ENCODE peak calls at places on chromosomes 6 and 20, in four cellular contexts. E is ovary, R is upper lobe of right lung, V is progenitor cell of endocrine pancreas. T is an unnamed sample.

GRCh38 chr6:132300323-132300949 is 100.8 kb downstream of the MOXD1 start:
- DNase-seq in E (no peak), R (no peak), V (no peak), T (no peak)

GRCh38 chr6:49325901-49326300 is 137.2 kb downstream of the MMUT start:
- DNase-seq in E (no peak), R (no peak), V (no peak), T (no peak)

GRCh38 chr6:5786321-5787053 is 220.2 kb downstream of the NRN1 start:
- DNase-seq in E (no peak), R (no peak), V (no peak), T (no peak)

GRCh38 chr20:53963670-53964466 is 106.5 kb downstream of the BCAS1 start:
- DNase-seq in E (no peak), R (no peak), V (no peak), T (no peak)

GRCh38 chr6:63783096-63783495 is 147.5 kb downstream of the PHF3 start:
- DNase-seq in E (no peak), R (no peak), V (no peak), T (no peak)

GRCh38 chr6:158715330-158716311 is 65.8 kb downstream of the SYTL3 start:
- DNase-seq in E (no peak), R (peak), V (no peak), T (peak)

GRCh38 chr20:45958593-45958992 is 13.4 kb downstream of the ZNF335 start:
- DNase-seq in E (peak), R (peak), V (no peak), T (no peak)

GRCh38 chr6:107793193-107793592 is 30.9 kb downstream of the SCML4 start:
- DNase-seq in E (no peak), R (no peak), V (no peak), T (no peak)

GRCh38 chr6:52697903-52698302 is 27.0 kb downstream of the TMEM14A start:
- DNase-seq in E (no peak), R (no peak), V (no peak), T (no peak)

GRCh38 chr6:37323568-37323967 is 30.2 kb upstream of the RNF8 start:
- DNase-seq in E (no peak), R (no peak), V (no peak), T (no peak)

GRCh38 chr6:106825156-106825555 is 149.4 kb downstream of the CD24 start:
- DNase-seq in E (no peak), R (no peak), V (no peak), T (no peak)

GRCh38 chr20:23937303-23938117 is 51.1 kb downstream of the GGTLC1 start:
- DNase-seq in E (no peak), R (peak), V (peak), T (no peak)

GRCh38 chr6:126083875-126084274 is 97.5 kb downstream of the TRMT11 start:
- DNase-seq in E (no peak), R (no peak), V (no peak), T (no peak)

GRCh38 chr6:39765508-39766065 is 26.6 kb upstream of the DAAM2 start:
- DNase-seq in E (no peak), R (no peak), V (no peak), T (no peak)

GRCh38 chr6:1636971-1637871 is 27.5 kb downstream of the FOXC1 start:
- DNase-seq in E (no peak), R (no peak), V (no peak), T (no peak)

GRCh38 chr20:44442298-44443070 is 33.2 kb upstream of the TTPAL start:
- DNase-seq in E (peak), R (no peak), V (no peak), T (no peak)

GRCh38 chr6:48628316-48628715 is 517.3 kb upstream of the PTCHD4 start:
- DNase-seq in E (no peak), R (no peak), V (no peak), T (no peak)

GRCh38 chr6:29651413-29652197 is 5.3 kb upstream of the MOG start:
- DNase-seq in E (no peak), R (no peak), V (no peak), T (no peak)

GRCh38 chr20:57412347-57413029 is 21.3 kb downstream of the RBM38 start:
- DNase-seq in E (no peak), R (no peak), V (no peak), T (no peak)

GRCh38 chr20:47561175-47561574 is 59.5 kb downstream of the NCOA3 start:
- DNase-seq in E (no peak), R (no peak), V (no peak), T (no peak)

GRCh38 chr6:151440498-151440897 is 11.4 kb downstream of the RMND1 start:
- DNase-seq in E (no peak), R (no peak), V (no peak), T (no peak)

GRCh38 chr6:52512199-52512598 is 64.7 kb downstream of the TRAM2 start:
- DNase-seq in E (peak), R (no peak), V (no peak), T (no peak)

DNA sequence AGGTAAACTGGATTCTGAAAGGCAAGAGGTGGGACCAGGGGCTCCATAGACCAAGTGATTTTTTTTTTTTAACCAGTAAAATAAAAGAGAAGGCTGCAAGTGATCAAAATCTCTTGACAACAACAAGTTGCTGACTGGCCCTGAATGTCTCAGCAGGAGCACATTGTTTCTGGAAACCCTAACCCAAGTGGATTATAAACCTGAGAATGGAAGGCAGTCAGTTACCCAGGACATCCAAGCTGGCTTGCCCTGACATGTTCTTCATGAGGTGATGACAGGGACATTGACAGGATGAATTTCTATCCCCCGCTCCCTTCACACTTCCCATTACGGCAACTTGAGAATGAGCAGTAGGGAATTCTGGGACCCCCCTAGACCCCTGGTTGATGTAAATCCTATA is 49.6 kb upstream of the RIPOR2 start:
- DNase-seq in E (no peak), R (no peak), V (no peak), T (no peak)
- TF ChIP-seq CTCF in E (no peak), R (no peak), V (no peak), T (no peak)

GRCh38 chr6:114344971-114345274 is 2.1 kb upstream of the HS3ST5 start:
- DNase-seq in E (no peak), R (no peak), V (no peak), T (no peak)

GRCh38 chr6:114343782-114344144 is 940 bp upstream of the HS3ST5 start:
- DNase-seq in E (no peak), R (no peak), V (no peak), T (no peak)

GRCh38 chr6:114344216-114344970 is 1.6 kb upstream of the HS3ST5 start:
- DNase-seq in E (no peak), R (no peak), V (no peak), T (no peak)

GRCh38 chr6:114342086-114342825 is 567 bp downstream of the HS3ST5 start:
- DNase-seq in E (no peak), R (peak), V (peak), T (no peak)

DNA sequence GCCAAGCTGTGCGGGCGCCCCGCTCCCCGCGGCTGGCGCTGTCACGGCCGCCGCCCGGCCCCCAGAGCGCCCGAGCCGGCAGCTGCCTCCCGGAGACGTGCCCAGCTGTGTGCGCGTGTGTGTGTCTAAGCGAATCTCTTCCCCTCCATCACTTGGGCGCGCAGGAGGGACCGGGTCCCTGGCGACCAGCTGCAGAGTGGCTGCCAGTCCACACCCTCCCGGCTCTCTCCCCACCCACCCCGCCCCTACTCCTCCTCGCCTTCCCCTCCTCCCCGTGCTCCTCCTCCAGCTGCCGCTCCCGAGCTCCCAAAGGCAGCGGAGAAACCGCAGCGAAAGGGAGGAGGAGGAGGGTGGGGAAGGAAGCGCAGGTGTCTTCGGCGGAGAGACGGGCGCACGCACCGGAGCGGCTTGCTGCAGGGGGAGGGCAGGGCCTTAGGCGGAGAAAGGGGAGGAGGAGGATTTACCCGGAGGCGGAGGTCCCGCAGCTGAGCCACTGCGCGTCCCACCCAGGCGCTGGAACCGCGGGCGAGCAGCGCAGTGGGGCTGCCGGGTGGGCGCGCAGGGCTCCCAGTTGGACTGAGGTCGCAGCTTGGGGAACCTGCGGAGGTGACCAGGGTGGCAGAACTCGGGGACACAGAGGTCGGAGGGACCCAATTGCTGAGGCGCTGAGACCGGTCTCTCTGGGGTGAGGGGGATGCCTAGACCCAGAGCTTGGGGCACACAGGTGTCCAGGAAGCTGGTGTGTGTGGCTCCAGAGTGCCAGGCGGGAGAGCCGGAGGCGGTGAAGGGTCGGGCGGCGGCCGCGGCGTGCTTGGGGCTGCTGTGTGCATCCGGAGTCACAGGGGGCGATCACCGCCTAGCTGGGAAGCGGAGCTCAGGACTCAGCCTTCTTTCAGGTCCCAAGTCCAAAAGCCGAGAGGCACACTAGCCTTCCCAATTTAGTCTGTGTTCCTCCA is at the start of gene HS3ST5:
- DNase-seq in E (no peak), R (peak), V (peak), T (no peak)
- TF ChIP-seq CTCF in E (no peak), R (peak), V (peak), T (no peak)

GRCh38 chr6:105135056-105135455 is 44.8 kb downstream of the POPDC3 start:
- DNase-seq in E (no peak), R (no peak), V (no peak), T (no peak)
- TF ChIP-seq CTCF in E (no peak), R (no peak), V (peak), T (no peak)

GRCh38 chr6:166443166-166443565 is 60.4 kb upstream of the MPC1 start:
- DNase-seq in E (no peak), R (no peak), V (no peak), T (no peak)
- TF ChIP-seq CTCF in E (no peak), R (no peak), V (no peak), T (no peak)

GRCh38 chr20:34654207-34654744 is 22.6 kb downstream of the PIGU start:
- DNase-seq in E (no peak), R (no peak), V (no peak), T (no peak)
- TF ChIP-seq CTCF in E (no peak), R (no peak), V (no peak), T (no peak)

DNA sequence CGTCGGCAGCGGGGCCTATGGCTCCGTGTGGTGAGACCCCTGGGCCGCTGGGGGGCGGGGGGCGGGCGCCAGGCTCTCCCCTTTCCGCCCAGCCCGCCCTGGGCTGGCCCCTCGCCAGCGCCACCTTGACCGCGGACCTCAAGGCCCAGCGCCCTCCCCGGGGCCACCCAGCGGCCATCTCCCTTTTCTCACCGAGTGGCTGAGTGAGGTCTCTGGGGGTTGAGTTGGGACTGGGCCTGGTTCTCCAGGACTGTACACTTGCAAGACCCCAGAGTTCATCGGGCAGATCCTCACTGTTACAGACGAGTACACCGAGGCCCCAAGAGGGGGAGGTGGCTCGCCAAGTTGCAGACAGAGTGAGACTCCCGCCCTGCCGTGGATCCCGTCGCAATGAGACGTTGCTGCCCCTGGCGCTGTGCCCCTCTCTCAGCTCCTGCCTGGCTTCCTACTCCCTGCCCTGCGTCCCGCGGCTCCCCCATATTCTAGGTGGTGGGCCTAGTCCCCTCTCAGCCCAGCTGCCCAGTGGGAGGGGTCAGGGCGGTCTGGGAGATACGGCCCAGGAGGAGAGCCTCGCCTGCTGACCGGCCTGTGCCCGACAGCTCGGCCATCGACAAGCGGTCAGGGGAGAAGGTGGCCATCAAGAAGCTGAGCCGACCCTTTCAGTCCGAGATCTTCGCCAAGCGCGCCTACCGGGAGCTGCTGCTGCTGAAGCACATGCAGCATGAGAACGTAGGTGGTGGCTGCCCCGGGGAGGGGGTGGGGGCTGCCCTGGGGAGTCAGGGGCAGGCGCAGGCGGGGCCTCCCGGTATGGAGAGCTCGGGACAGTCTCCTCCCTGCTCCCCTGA is 581 bp downstream of the MAPK13 start:
- DNase-seq in E (peak), R (peak), V (peak), T (no peak)
- TF ChIP-seq CTCF in E (no peak), R (peak), V (peak), T (no peak)

T was measured in activated B cell treated with CpG ODN at 0.5 μM for 24 hours.